ENCODE peak calls at places on chromosome 16, in eight cellular contexts. V is heart right ventricle; H is suprapubic skin; X is AG04450; O is OCI-LY7; A is CD4-positive, alpha-beta T cell; E is cardiac fibroblast; S is mucosa of descending colon. M is an unnamed sample.

GRCh38 chr16:83715217-83715920 is 92.4 kb upstream of the HSBP1 start:
- DNase-seq in E (no peak), X (no peak), A (no peak), S (no peak), V (no peak), O (no peak), H (peak), M (no peak)

GRCh38 chr16:57130950-57131321 is 38.6 kb downstream of the CPNE2 start:
- DNase-seq in E (no peak), A (no peak), O (no peak), S (no peak), V (no peak), X (no peak), H (no peak), M (no peak)

GRCh38 chr16:74026373-74027281 is 270.0 kb upstream of the PSMD7 start:
- DNase-seq in H (no peak), E (no peak), V (no peak), O (no peak), S (peak), A (no peak), X (no peak), M (no peak)

GRCh38 chr16:76639685-76640289 is 362.6 kb downstream of the CNTNAP4 start:
- DNase-seq in S (peak), V (no peak), O (peak), A (no peak), E (peak), H (no peak), X (no peak), M (no peak)

GRCh38 chr16:106623-107324 is 28.7 kb downstream of the MPG start:
- DNase-seq in X (peak), V (peak), E (peak), S (peak), O (peak), H (no peak), A (peak), M (peak)

GRCh38 chr16:89318430-89318758 is 100.9 kb downstream of the ZNF778 start:
- DNase-seq in H (no peak), E (no peak), S (no peak), O (no peak), X (no peak), A (no peak), V (no peak), M (no peak)

GRCh38 chr16:71929048-71929447 is 33.7 kb downstream of the IST1 start:
- DNase-seq in E (peak), V (peak), X (peak), S (no peak), A (no peak), O (no peak), H (no peak), M (no peak)

GRCh38 chr16:56547949-56548567 is 16.8 kb upstream of the MT4 start:
- DNase-seq in V (no peak), O (no peak), A (no peak), E (peak), H (no peak), S (no peak), X (no peak), M (no peak)

GRCh38 chr16:48903054-48903453 is 293.1 kb upstream of the N4BP1 start:
- DNase-seq in O (no peak), H (peak), S (no peak), X (no peak), E (no peak), A (no peak), V (no peak), M (no peak)

GRCh38 chr16:11003141-11003540 is 58.8 kb downstream of the CLEC16A start:
- DNase-seq in E (no peak), O (no peak), S (no peak), V (no peak), H (no peak), A (no peak), X (no peak), M (no peak)

GRCh38 chr16:12311309-12311708 is 334.8 kb downstream of the SNX29 start:
- DNase-seq in O (no peak), X (no peak), E (no peak), V (peak), S (no peak), A (no peak), H (no peak), M (no peak)

GRCh38 chr16:56732366-56732765 is 2.4 kb downstream of the NUP93 start:
- DNase-seq in E (no peak), S (no peak), H (no peak), A (no peak), O (peak), V (no peak), X (no peak), M (peak)

GRCh38 chr16:57360321-57360935 is 1.8 kb downstream of the CCL22 start:
- DNase-seq in S (no peak), E (no peak), A (no peak), V (no peak), H (no peak), X (no peak), O (no peak), M (no peak)

GRCh38 chr16:77679901-77680300 is 42.4 kb upstream of the NUDT7 start:
- DNase-seq in H (no peak), A (no peak), S (no peak), V (no peak), X (no peak), E (no peak), O (peak), M (no peak)

GRCh38 chr16:8568231-8568617 is 22.1 kb downstream of the TMEM114 start:
- DNase-seq in V (no peak), A (no peak), X (no peak), S (no peak), H (no peak), E (no peak), O (peak), M (no peak)

GRCh38 chr16:19860146-19861030 is 24.3 kb downstream of the GPRC5B start:
- DNase-seq in S (no peak), E (peak), A (no peak), V (no peak), O (no peak), X (peak), H (no peak), M (no peak)

GRCh38 chr16:21703589-21704174 is 39.9 kb downstream of the OTOA start:
- DNase-seq in A (no peak), O (no peak), E (no peak), V (no peak), H (no peak), S (no peak), X (no peak), M (peak)

GRCh38 chr16:89658221-89658879 is 714 bp downstream of the SPATA33 start:
- DNase-seq in E (no peak), S (no peak), O (peak), X (no peak), V (no peak), H (peak), A (no peak), M (no peak)

GRCh38 chr16:18839555-18839954 is 38.2 kb upstream of the ARL6IP1 start:
- DNase-seq in A (no peak), X (no peak), O (no peak), E (no peak), S (peak), H (no peak), V (no peak), M (no peak)

GRCh38 chr16:30473231-30474061 is 904 bp downstream of the ITGAL start:
- DNase-seq in H (no peak), O (no peak), E (no peak), X (no peak), S (no peak), A (no peak), V (no peak), M (peak)

GRCh38 chr16:14528306-14528948 is 101.6 kb downstream of the PARN start:
- DNase-seq in E (peak), O (no peak), V (no peak), S (no peak), H (no peak), A (no peak), X (no peak), M (no peak)

GRCh38 chr16:28826141-28826540 is 3.3 kb downstream of the ATXN2L start:
- DNase-seq in A (no peak), O (no peak), X (no peak), V (no peak), E (peak), S (no peak), H (no peak), M (no peak)

GRCh38 chr16:50692999-50693781 is at the start of gene NOD2:
- DNase-seq in H (no peak), O (no peak), A (no peak), E (no peak), X (no peak), V (no peak), S (peak), M (peak)

GRCh38 chr16:68259421-68259820 is 4.9 kb upstream of the SLC7A6 start:
- DNase-seq in E (no peak), V (no peak), A (no peak), H (no peak), X (no peak), O (no peak), S (no peak), M (no peak)

GRCh38 chr16:72766506-72766905 is 281.4 kb downstream of the ZFHX3 start:
- DNase-seq in A (no peak), O (no peak), E (no peak), V (no peak), H (no peak), S (no peak), X (no peak), M (no peak)

GRCh38 chr16:10961231-10961630 is 16.9 kb downstream of the CLEC16A start:
- DNase-seq in S (no peak), E (peak), A (no peak), V (no peak), H (no peak), X (peak), O (no peak), M (no peak)

GRCh38 chr16:67926181-67926742 is 5.4 kb downstream of the CTRL start:
- DNase-seq in O (no peak), S (no peak), X (no peak), H (no peak), A (no peak), E (peak), V (no peak), M (no peak)

GRCh38 chr16:4675864-4676786 is 17.2 kb upstream of the NUDT16L1 start:
- DNase-seq in X (no peak), S (no peak), E (no peak), O (no peak), V (no peak), A (peak), H (no peak), M (no peak)

GRCh38 chr16:70720431-70721201 is 34.8 kb upstream of the MTSS2 start:
- DNase-seq in H (no peak), O (no peak), S (no peak), A (no peak), X (no peak), E (no peak), V (no peak), M (no peak)

GRCh38 chr16:49580751-49581303 is 207.2 kb downstream of the C16orf78 start:
- DNase-seq in E (no peak), H (no peak), S (no peak), O (no peak), V (no peak), A (no peak), X (no peak), M (no peak)

GRCh38 chr16:72530434-72530833 is 358.5 kb upstream of the PMFBP1 start:
- DNase-seq in O (no peak), X (no peak), A (no peak), E (peak), S (no peak), H (no peak), V (no peak), M (no peak)

GRCh38 chr16:58655215-58655596 is 25.6 kb upstream of the CNOT1 start:
- DNase-seq in X (no peak), E (no peak), O (no peak), S (peak), V (no peak), A (no peak), H (no peak), M (no peak)

GRCh38 chr16:19245326-19245925 is 40.1 kb upstream of the CLEC19A start:
- DNase-seq in H (no peak), E (no peak), V (no peak), S (peak), O (no peak), X (no peak), A (no peak), M (no peak)

GRCh38 chr16:7363397-7364053 is 30.9 kb downstream of the RBFOX1 start:
- DNase-seq in E (no peak), S (no peak), O (no peak), A (no peak), X (no peak), H (no peak), V (peak), M (no peak)

GRCh38 chr16:88534731-88535141 is 35.5 kb upstream of the ZC3H18 start:
- DNase-seq in H (no peak), S (peak), O (peak), V (no peak), A (no peak), X (no peak), E (peak), M (peak)

GRCh38 chr16:55710466-55710865 is 54.7 kb downstream of the SLC6A2 start:
- DNase-seq in V (no peak), X (no peak), E (peak), A (no peak), O (no peak), H (no peak), S (no peak), M (no peak)

GRCh38 chr16:85864965-85865364 is 34.0 kb upstream of the IRF8 start:
- DNase-seq in S (no peak), X (no peak), A (no peak), E (no peak), V (no peak), H (no peak), O (no peak), M (no peak)

GRCh38 chr16:85861095-85861825 is 37.7 kb upstream of the IRF8 start:
- DNase-seq in O (no peak), X (no peak), V (no peak), E (no peak), H (no peak), A (no peak), S (no peak), M (no peak)

GRCh38 chr16:85863384-85863774 is 35.6 kb upstream of the IRF8 start:
- DNase-seq in E (peak), V (no peak), S (no peak), X (no peak), A (no peak), O (no peak), H (no peak), M (no peak)

GRCh38 chr16:85860413-85861094 is 38.4 kb upstream of the IRF8 start:
- DNase-seq in X (no peak), V (no peak), O (no peak), E (no peak), A (no peak), S (no peak), H (no peak), M (peak)

GRCh38 chr16:85862476-85863383 is 36.2 kb upstream of the IRF8 start:
- DNase-seq in O (no peak), S (no peak), A (no peak), X (no peak), H (no peak), E (no peak), V (no peak), M (no peak)
- TF ChIP-seq CTCF in O (no peak), S (no peak), A (no peak), X (peak), H (no peak), E (no peak), V (no peak), M (no peak)

GRCh38 chr16:25140459-25140858 is 28.9 kb downstream of the LCMT1 start:
- DNase-seq in A (no peak), X (no peak), V (no peak), E (peak), S (no peak), H (no peak), O (no peak), M (no peak)

GRCh38 chr16:25141648-25142047 is 30.1 kb downstream of the LCMT1 start:
- DNase-seq in H (no peak), E (peak), V (no peak), A (no peak), S (peak), X (no peak), O (no peak), M (no peak)

GRCh38 chr16:25148568-25149215 is 37.1 kb downstream of the LCMT1 start:
- DNase-seq in V (no peak), A (no peak), E (no peak), H (no peak), O (no peak), X (no peak), S (no peak), M (no peak)

GRCh38 chr16:25138130-25138529 is 26.6 kb downstream of the LCMT1 start:
- DNase-seq in V (no peak), O (no peak), A (no peak), S (no peak), H (no peak), X (no peak), E (no peak), M (no peak)

GRCh38 chr16:25143898-25144297 is 32.4 kb downstream of the LCMT1 start:
- DNase-seq in E (no peak), H (no peak), O (no peak), V (no peak), X (no peak), A (no peak), S (peak), M (no peak)
- TF ChIP-seq CTCF in E (peak), H (peak), O (peak), V (peak), X (peak), A (no peak), S (peak), M (no peak)

DNA sequence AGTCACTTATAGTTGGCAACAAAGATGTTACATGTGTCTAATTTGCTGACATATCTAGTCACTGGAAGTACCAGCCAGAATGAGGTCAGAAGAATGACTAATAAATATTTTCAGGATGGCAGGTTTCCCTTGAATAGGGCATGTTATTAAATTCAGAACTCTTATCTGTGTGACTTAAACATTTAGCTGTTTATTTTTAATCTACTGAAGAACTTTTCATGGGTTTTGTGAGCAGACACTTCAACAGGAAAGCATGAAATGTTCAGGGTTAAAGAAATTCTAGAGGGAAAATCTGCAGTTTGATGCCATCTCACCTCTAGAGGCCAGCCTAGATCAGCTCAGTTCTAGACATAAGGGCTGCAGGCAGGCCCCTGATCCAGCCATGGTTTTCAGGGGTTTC is 13.2 kb downstream of the JPT2 start:
- DNase-seq in O (no peak), X (no peak), H (no peak), S (no peak), V (no peak), E (peak), A (no peak), M (no peak)
- TF ChIP-seq CTCF in O (peak), X (peak), H (no peak), S (no peak), V (peak), E (peak), A (no peak), M (no peak)

DNA sequence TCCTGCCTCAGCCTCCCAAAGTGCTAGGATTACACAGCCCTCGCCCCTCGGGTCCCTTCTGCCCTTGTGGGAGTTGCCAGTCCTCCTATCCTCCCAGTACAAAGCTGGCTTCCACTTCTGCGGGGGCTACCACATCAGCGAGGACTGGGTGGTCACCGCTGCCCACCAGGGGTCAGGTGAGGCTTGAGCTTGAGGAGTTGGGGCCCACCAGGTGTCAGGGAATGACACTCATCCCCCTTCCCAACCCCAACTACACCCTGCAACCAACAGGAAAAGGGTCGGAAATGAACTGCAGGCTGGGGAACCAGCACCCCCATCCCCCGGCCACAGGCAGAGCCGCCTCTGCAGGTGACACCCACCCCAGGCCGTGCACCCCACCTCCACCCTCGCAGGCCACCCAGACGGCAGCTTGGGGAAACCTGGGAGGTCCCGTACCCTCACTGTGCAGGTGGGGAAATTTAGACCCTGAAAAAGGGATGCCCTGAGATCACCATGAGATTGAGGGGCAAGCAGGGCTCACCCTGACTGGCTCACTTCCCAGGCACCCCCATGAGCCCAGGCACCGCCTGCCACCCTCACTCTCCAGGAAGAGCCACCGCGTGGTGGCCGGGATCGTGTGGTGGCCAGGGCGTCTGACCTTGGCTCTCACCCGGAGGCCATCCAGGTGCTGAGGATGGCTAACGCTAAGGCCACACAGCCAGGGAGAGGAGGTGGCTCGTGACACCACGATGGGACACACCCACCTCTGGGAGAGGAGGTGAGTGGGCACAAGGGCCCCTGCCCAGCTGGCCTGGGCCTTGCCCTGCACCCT is 8.0 kb downstream of the CTRB1 start:
- DNase-seq in H (no peak), S (no peak), E (no peak), A (no peak), V (no peak), O (no peak), X (no peak), M (no peak)
- TF ChIP-seq CTCF in H (no peak), S (no peak), E (no peak), A (no peak), V (no peak), O (no peak), X (no peak), M (no peak)

GRCh38 chr16:2040031-2040430 is 7.6 kb downstream of the NTHL1 start:
- DNase-seq in A (no peak), E (no peak), X (no peak), S (no peak), O (no peak), V (no peak), H (no peak), M (no peak)

GRCh38 chr16:2039286-2040030 is 8.2 kb downstream of the NTHL1 start:
- DNase-seq in O (no peak), V (peak), X (peak), S (peak), E (peak), A (no peak), H (no peak), M (no peak)

GRCh38 chr16:2037115-2037514 is 10.4 kb downstream of the NHERF2 start:
- DNase-seq in O (no peak), E (no peak), V (no peak), A (no peak), X (no peak), H (no peak), S (no peak), M (no peak)

GRCh38 chr16:2037631-2038358 is 9.8 kb downstream of the NTHL1 start:
- DNase-seq in V (no peak), X (no peak), A (no peak), H (no peak), S (no peak), O (no peak), E (no peak), M (no peak)

DNA sequence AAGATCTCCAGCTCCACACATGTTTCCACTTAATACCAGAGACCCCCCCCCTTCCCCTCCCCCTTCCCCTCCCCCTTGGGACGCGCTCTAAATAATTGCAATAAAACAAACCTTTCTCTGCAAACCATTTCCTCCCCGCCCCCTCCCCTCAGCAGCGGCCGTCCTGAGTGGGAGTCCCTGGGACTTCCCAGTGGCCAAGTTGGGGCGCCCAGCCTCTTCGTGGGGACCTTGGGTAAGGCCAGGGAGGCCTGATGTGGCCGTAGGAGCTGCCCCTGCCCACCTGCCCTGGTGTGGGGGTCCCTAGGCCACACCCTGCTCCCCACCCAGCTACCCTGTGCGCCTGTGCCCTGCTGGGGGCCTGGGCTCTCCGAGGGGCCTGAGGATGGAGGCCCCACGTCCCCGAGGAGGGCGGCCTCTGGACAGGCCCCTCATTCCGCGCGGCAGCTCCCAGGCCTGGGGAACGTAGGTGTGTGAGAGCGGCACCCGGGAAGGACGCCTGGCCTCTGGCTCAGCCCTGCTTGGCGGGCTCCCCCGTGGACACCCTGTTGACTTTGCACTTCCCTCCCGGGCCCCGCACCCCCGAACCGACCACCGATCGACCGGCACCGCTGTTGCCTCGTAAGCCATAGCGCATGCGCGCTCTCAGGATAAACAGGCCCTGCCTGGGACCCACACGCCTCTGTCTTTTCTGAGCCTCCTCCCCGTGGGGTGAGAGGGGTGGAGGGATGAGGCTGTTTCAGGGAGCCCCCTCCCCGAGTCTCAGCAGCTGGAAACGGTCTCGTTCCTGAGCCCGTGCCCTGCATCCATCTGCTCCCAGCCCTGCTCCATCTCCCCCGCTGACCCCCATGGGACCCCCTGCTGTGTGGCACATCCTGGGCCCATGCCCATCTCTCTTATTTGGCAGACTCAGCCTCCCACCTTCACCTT is 9.0 kb downstream of the NTHL1 start:
- DNase-seq in X (no peak), H (no peak), E (no peak), O (no peak), S (no peak), A (no peak), V (no peak), M (no peak)
- TF ChIP-seq CTCF in X (no peak), H (no peak), E (no peak), O (no peak), S (no peak), A (no peak), V (no peak), M (no peak)

M was measured in GM13976.